ENCODE peak calls at places on chromosomes 16 and 17, in eight cellular contexts. T, Y, E, U, J, W, P and S are unnamed samples. For H4K20me1, the result is how much of the 10 kb centered on the place peaks cover.

GRCh38 chr17:4148611-4149308 is 5.8 kb downstream of the CYB5D2 start:
- DNase-seq in T (no peak), Y (no peak), W (no peak), U (no peak), E (no peak), J (no peak), P (no peak), S (no peak)

GRCh38 chr17:10316986-10317834 is 55.6 kb downstream of the MYH13 start:
- DNase-seq in U (no peak), T (peak), J (peak), Y (no peak), E (peak), P (peak), W (peak), S (peak)

GRCh38 chr17:78124081-78124835 is 4.3 kb downstream of the TMC6 start:
- DNase-seq in U (peak), Y (no peak), E (no peak), J (no peak), W (no peak), T (no peak), P (no peak), S (no peak)

GRCh38 chr16:69595127-69596036 is 29.6 kb downstream of the NFAT5 start:
- DNase-seq in Y (peak), E (peak), J (no peak), T (peak), P (no peak), W (no peak), U (peak), S (no peak)

GRCh38 chr16:17937003-17937402 is 399.5 kb downstream of the NPIPA8 start:
- DNase-seq in E (no peak), J (no peak), T (no peak), Y (no peak), U (peak), W (no peak), P (no peak), S (no peak)

GRCh38 chr17:57523926-57524634 is 221.0 kb downstream of the CCDC182 start:
- DNase-seq in J (no peak), T (peak), P (no peak), E (no peak), U (peak), Y (peak), W (peak), S (peak)

GRCh38 chr17:73091770-73092517 is 544 bp downstream of the SLC39A11 start:
- DNase-seq in Y (peak), E (peak), W (no peak), T (peak), U (peak), J (no peak), P (no peak), S (no peak)

GRCh38 chr17:2416010-2416734 is 15.3 kb upstream of the MNT start:
- DNase-seq in J (peak), W (no peak), P (peak), E (peak), U (peak), T (peak), Y (peak), S (peak)

GRCh38 chr17:28849281-28849680 is 5.5 kb upstream of the ERAL1 start:
- DNase-seq in J (peak), W (no peak), Y (peak), T (peak), U (no peak), E (no peak), P (no peak), S (no peak)

GRCh38 chr17:61139219-61139618 is 260.4 kb upstream of the TBX2 start:
- DNase-seq in E (no peak), Y (no peak), T (peak), W (no peak), J (no peak), U (peak), P (peak), S (peak)

GRCh38 chr17:66300956-66301355 is 1.5 kb upstream of the PRKCA start:
- DNase-seq in U (peak), E (no peak), P (no peak), W (no peak), J (no peak), Y (no peak), T (no peak), S (no peak)

GRCh38 chr16:82629441-82630027 is 2.8 kb downstream of the CDH13 start:
- DNase-seq in U (peak), J (no peak), T (peak), W (no peak), P (no peak), Y (peak), E (no peak), S (no peak)

GRCh38 chr17:27294689-27295630 is 1.0 kb downstream of the WSB1 start:
- DNase-seq in T (peak), W (peak), P (peak), J (peak), Y (peak), U (peak), E (peak), S (peak)

GRCh38 chr16:2874584-2875362 is 8.2 kb upstream of the FLYWCH2 start:
- DNase-seq in U (peak), P (peak), E (peak), T (peak), J (peak), W (peak), Y (peak), S (peak)

GRCh38 chr16:3149630-3150345 is 15.0 kb downstream of the ZNF213 start:
- DNase-seq in P (no peak), W (no peak), T (peak), Y (peak), U (peak), E (peak), J (peak), S (no peak)

GRCh38 chr17:1909985-1910384 is 80.2 kb downstream of the RPA1 start:
- DNase-seq in W (no peak), Y (no peak), J (no peak), T (no peak), P (no peak), E (no peak), U (no peak), S (no peak)

GRCh38 chr16:67158637-67159600 is 790 bp downstream of the TRADD start:
- DNase-seq in W (no peak), P (peak), Y (no peak), T (no peak), E (peak), J (peak), U (peak), S (peak)
- H4K20me1 ChIP-seq in W (under half), P (under half), Y (under half), T (under half), E (under half), J (under half), U (half or more), S (under half)

GRCh38 chr16:77618011-77618410 is 104.3 kb upstream of the NUDT7 start:
- DNase-seq in T (no peak), P (no peak), U (no peak), Y (peak), W (no peak), E (no peak), J (no peak), S (no peak)
- H2AFZ ChIP-seq in T (no peak), P (no peak), U (no peak), Y (no peak), W (no peak), E (no peak), J (no peak), S (no peak)

GRCh38 chr17:43874293-43874692 is 27.3 kb downstream of the CD300LG start:
- DNase-seq in W (no peak), U (no peak), T (no peak), Y (no peak), E (peak), J (no peak), P (no peak), S (no peak)

GRCh38 chr17:43875476-43876147 is 28.6 kb downstream of the CD300LG start:
- DNase-seq in U (no peak), W (no peak), E (no peak), Y (no peak), J (no peak), T (no peak), P (no peak), S (no peak)

GRCh38 chr17:43871947-43872690 is 25.1 kb downstream of the CD300LG start:
- DNase-seq in P (no peak), E (no peak), T (no peak), U (no peak), J (no peak), W (no peak), Y (no peak), S (no peak)

GRCh38 chr17:43873815-43874214 is 26.8 kb downstream of the CD300LG start:
- DNase-seq in Y (no peak), T (no peak), U (no peak), J (no peak), W (no peak), E (no peak), P (no peak), S (no peak)

GRCh38 chr17:43873091-43873490 is 26.1 kb downstream of the CD300LG start:
- DNase-seq in U (no peak), E (no peak), P (no peak), T (no peak), J (no peak), Y (no peak), W (no peak), S (no peak)
- TF ChIP-seq CTCF in U (no peak), E (no peak), P (peak), T (no peak), J (peak), Y (no peak), W (peak), S (no peak)

GRCh38 chr17:44061446-44061845 is 5.0 kb downstream of the LSM12 start:
- DNase-seq in T (no peak), E (no peak), P (no peak), W (no peak), Y (no peak), U (peak), J (no peak), S (no peak)
- H4K20me1 ChIP-seq in T (under half), E (half or more), P (under half), W (under half), Y (under half), U (under half), J (under half), S (under half)

GRCh38 chr17:17921192-17922082 is 50.8 kb downstream of the TOM1L2 start:
- DNase-seq in P (no peak), W (peak), Y (peak), U (peak), T (peak), E (peak), J (no peak), S (no peak)
- H2AFZ ChIP-seq in P (no peak), W (no peak), Y (peak), U (no peak), T (no peak), E (no peak), J (no peak), S (no peak)

GRCh38 chr16:50021509-50021908 is 3.5 kb upstream of the CNEP1R1 start:
- DNase-seq in Y (no peak), U (no peak), P (peak), E (peak), J (no peak), W (no peak), T (no peak), S (no peak)
- TF ChIP-seq CTCF in Y (no peak), U (peak), P (peak), E (no peak), J (no peak), W (peak), T (no peak), S (peak)

DNA sequence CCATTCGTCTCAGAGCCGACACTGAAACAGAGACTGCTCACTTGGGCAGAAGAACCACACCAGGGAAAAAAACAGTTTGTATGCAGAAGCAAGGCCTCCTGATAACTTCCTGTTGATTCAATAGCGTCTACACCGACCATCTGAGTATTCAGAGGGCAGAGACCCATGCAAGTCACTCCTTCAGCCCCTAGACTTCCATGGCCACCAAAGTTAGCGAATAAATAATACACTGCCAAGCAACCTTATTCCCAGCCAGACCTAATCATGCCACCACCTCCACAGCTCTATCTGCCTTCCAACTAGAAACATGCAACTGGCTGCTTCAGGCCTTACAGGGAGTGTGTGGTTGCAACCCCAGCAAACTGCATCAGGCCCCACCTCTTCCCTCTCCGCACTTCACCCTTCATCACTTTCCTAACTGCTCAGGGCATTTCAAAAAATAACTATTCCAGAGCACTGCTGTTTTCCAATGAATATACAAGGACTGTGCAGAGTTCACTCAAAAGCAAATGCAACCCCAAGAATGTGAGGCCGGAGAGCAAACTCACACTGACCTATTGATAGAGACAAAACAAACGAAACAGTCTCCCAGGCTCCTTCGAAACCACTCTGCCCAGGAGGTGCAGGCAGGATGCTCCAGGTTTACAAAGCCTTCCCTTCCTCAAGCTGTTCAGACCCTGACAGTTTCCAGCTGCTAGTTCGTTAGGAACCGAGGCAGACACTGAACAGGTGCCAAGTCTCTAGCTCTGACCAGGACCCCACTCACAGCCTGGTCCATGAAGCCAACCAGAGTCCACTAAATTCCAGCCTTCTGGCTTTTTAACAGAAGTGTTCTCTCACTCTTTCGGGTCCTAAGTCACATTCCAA is 3.6 kb downstream of the USP7 start:
- DNase-seq in Y (peak), T (peak), W (no peak), J (peak), E (no peak), P (peak), U (peak), S (peak)
- H4K20me1 ChIP-seq in Y (under half), T (under half), W (half or more), J (half or more), E (half or more), P (half or more), U (half or more), S (half or more)

DNA sequence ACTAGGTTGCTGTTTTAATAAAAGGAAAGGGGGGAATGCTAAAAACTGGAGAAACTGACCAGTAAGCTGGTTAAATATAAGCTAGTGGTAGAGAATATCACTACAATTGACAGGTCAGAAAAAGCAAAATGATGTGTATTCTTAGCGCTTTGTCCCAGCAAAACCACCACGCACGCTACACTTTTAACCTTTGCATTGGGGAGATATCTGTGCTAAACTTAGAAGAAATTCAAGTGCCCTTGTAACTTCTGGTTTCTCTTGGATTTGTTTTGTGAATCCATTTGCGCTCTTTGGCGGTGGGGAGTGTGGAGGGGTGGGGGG is 1.4 kb downstream of the GAN start:
- DNase-seq in P (no peak), Y (no peak), J (no peak), E (no peak), U (peak), W (no peak), T (no peak), S (no peak)
- H2AFZ ChIP-seq in P (no peak), Y (no peak), J (peak), E (peak), U (peak), W (no peak), T (no peak), S (no peak)

GRCh38 chr17:11997972-11998233 is 628 bp upstream of the ZNF18 start:
- DNase-seq in P (no peak), W (no peak), J (no peak), U (no peak), Y (no peak), T (no peak), E (no peak), S (no peak)

GRCh38 chr17:11996722-11997146 is 541 bp downstream of the ZNF18 start:
- DNase-seq in J (no peak), T (peak), U (peak), P (peak), Y (peak), W (peak), E (peak), S (peak)

GRCh38 chr17:11991461-11991860 is 5.8 kb downstream of the ZNF18 start:
- DNase-seq in Y (no peak), W (no peak), T (no peak), U (no peak), J (no peak), E (no peak), P (no peak), S (no peak)

GRCh38 chr17:11999715-12000114 is 2.4 kb upstream of the ZNF18 start:
- DNase-seq in T (no peak), W (no peak), U (no peak), Y (no peak), E (no peak), P (no peak), J (no peak), S (no peak)

GRCh38 chr17:11997147-11997971 is at the start of gene ZNF18:
- DNase-seq in E (peak), J (peak), U (peak), Y (peak), W (peak), P (peak), T (peak), S (peak)
- TF ChIP-seq CTCF in E (no peak), J (no peak), U (no peak), Y (no peak), W (no peak), P (no peak), T (no peak), S (no peak)